ENCODE peak calls at places on chromosomes 2 and 18, in nine cellular contexts. O is left cardiac atrium; R is stimulated activated CD8-positive, alpha-beta memory T cell treated with anti-CD3 and anti-CD28 coated beads, Interleukin-12 subunit alpha, Interleukin-12 subunit beta, amount 100 ng/mL, for 4 hours; M is RKO; C is NCI-H510A treated with DMSO at 0.1 percent for 48 hours; I is fibroblast of the conjunctiva; K is neuronal stem cell; N is stomach; E is frontal cortex. X is an unnamed sample.

GRCh38 chr2:130261970-130262760 is 63.9 kb upstream of the TUBA3E start:
- DNase-seq in O (no peak), R (no peak), M (peak), C (no peak), I (no peak), K (no peak), N (no peak), E (no peak), X (no peak)

GRCh38 chr2:64654993-64655666 is 1.4 kb upstream of the SERTAD2 start:
- DNase-seq in O (no peak), R (no peak), M (peak), C (no peak), I (no peak), K (no peak), N (no peak), E (no peak), X (no peak)

GRCh38 chr2:241673797-241674725 is 12.6 kb downstream of the DTYMK start:
- DNase-seq in O (no peak), R (no peak), M (peak), C (no peak), I (no peak), K (no peak), N (no peak), E (no peak), X (no peak)

GRCh38 chr2:26274058-26274613 is 29.4 kb downstream of the HADHB start:
- DNase-seq in O (peak), R (no peak), M (no peak), C (no peak), I (peak), K (no peak), N (peak), E (no peak), X (no peak)

GRCh38 chr2:177872286-177872685 is 200.3 kb downstream of the PDE11A start:
- DNase-seq in O (no peak), R (no peak), M (no peak), C (no peak), I (no peak), K (no peak), N (no peak), E (no peak), X (no peak)

GRCh38 chr2:220785181-220785580 is 786.9 kb downstream of the EPHA4 start:
- DNase-seq in O (no peak), R (no peak), M (no peak), C (peak), I (no peak), K (no peak), N (no peak), E (no peak), X (no peak)

GRCh38 chr2:163808406-163808805 is 72.6 kb upstream of the FIGN start:
- DNase-seq in O (no peak), R (no peak), M (no peak), C (no peak), I (no peak), K (no peak), N (no peak), E (no peak), X (no peak)

GRCh38 chr18:47549141-47549540 is 297.7 kb upstream of the SKOR2 start:
- DNase-seq in O (no peak), R (no peak), M (no peak), C (no peak), I (no peak), K (no peak), N (no peak), E (no peak), X (no peak)

GRCh38 chr2:236702693-236703092 is 133.1 kb downstream of the ACKR3 start:
- DNase-seq in O (no peak), R (no peak), M (no peak), C (no peak), I (no peak), K (no peak), N (peak), E (no peak), X (no peak)

GRCh38 chr18:36499938-36500337 is 202.4 kb downstream of the FHOD3 start:
- DNase-seq in O (no peak), R (no peak), M (no peak), C (no peak), I (no peak), K (no peak), N (no peak), E (no peak), X (no peak)

GRCh38 chr2:168323456-168324058 is 76.2 kb upstream of the STK39 start:
- DNase-seq in O (no peak), R (no peak), M (no peak), C (no peak), I (no peak), K (no peak), N (no peak), E (no peak), X (no peak)

GRCh38 chr2:152421521-152422367 is 86.8 kb downstream of the FMNL2 start:
- DNase-seq in O (no peak), R (no peak), M (peak), C (no peak), I (peak), K (no peak), N (peak), E (no peak), X (no peak)

GRCh38 chr2:3267869-3268704 is 109.5 kb downstream of the EIPR1 start:
- DNase-seq in O (no peak), R (no peak), M (no peak), C (no peak), I (no peak), K (no peak), N (peak), E (no peak), X (no peak)

GRCh38 chr2:165837122-165837521 is 43.1 kb upstream of the GALNT3 start:
- DNase-seq in O (no peak), R (no peak), M (peak), C (no peak), I (no peak), K (no peak), N (no peak), E (no peak), X (no peak)

GRCh38 chr2:45497355-45497754 is 113.7 kb downstream of the SRBD1 start:
- DNase-seq in O (no peak), R (no peak), M (no peak), C (no peak), I (no peak), K (no peak), N (no peak), E (no peak), X (no peak)

GRCh38 chr2:54845514-54845913 is 122.1 kb downstream of the EML6 start:
- DNase-seq in O (no peak), R (no peak), M (no peak), C (no peak), I (no peak), K (no peak), N (no peak), E (no peak), X (no peak)

GRCh38 chr2:181077128-181077709 is 96.8 kb downstream of the UBE2E3 start:
- DNase-seq in O (no peak), R (no peak), M (peak), C (peak), I (peak), K (peak), N (no peak), E (peak), X (no peak)

GRCh38 chr2:190714958-190715357 is 66.1 kb downstream of the NAB1 start:
- DNase-seq in O (no peak), R (no peak), M (no peak), C (no peak), I (no peak), K (no peak), N (no peak), E (no peak), X (no peak)

GRCh38 chr18:53560546-53560945 is 663.9 kb downstream of the MBD2 start:
- DNase-seq in O (no peak), R (no peak), M (no peak), C (no peak), I (no peak), K (no peak), N (no peak), E (no peak), X (no peak)

GRCh38 chr2:216013080-216013909 is at the start of gene MREG:
- DNase-seq in O (peak), R (peak), M (peak), C (peak), I (peak), K (peak), N (peak), E (peak), X (peak)

X was measured in activated B cell treated with CpG ODN at 0.5 μM for 24 hours.